ENCODE peak calls at places on chromosomes 13 and 19, in six cellular contexts. One of them, this sample, is unnamed.

GRCh38 chr19:22604571-22605274 is 29.4 kb upstream of the ZNF492 start:
- DNase-seq in lower leg skin: peak; percentile 4
- DNase-seq in cardiac muscle cell: no peak
- DNase-seq in activated B cell treated with CpG ODN at 0.5 μM for 24 hours: no peak
- DNase-seq in MCF 10A: no peak
- DNase-seq in AG04449: no peak
- DNase-seq in this sample: no peak

GRCh38 chr13:27034678-27035111 is 136.9 kb downstream of the USP12 start:
- DNase-seq in lower leg skin: no peak
- DNase-seq in cardiac muscle cell: peak; percentile 25
- DNase-seq in activated B cell treated with CpG ODN at 0.5 μM for 24 hours: no peak
- DNase-seq in MCF 10A: no peak
- DNase-seq in AG04449: no peak
- DNase-seq in this sample: no peak

GRCh38 chr13:102800145-102801041 is 1.5 kb downstream of the BIVM start:
- DNase-seq in lower leg skin: peak; percentile 60
- DNase-seq in cardiac muscle cell: peak; percentile 86
- DNase-seq in activated B cell treated with CpG ODN at 0.5 μM for 24 hours: peak; percentile 79
- DNase-seq in MCF 10A: peak; percentile 83
- DNase-seq in AG04449: no peak
- DNase-seq in this sample: peak; percentile 46

GRCh38 chr13:23428183-23428528 is 5.3 kb downstream of the SACS start:
- DNase-seq in lower leg skin: no peak
- DNase-seq in cardiac muscle cell: peak; percentile 59
- DNase-seq in activated B cell treated with CpG ODN at 0.5 μM for 24 hours: no peak
- DNase-seq in MCF 10A: no peak
- DNase-seq in AG04449: no peak
- DNase-seq in this sample: no peak

GRCh38 chr19:1864480-1865171 is 1.2 kb upstream of the KLF16 start:
- DNase-seq in lower leg skin: no peak
- DNase-seq in cardiac muscle cell: peak; percentile 67
- DNase-seq in activated B cell treated with CpG ODN at 0.5 μM for 24 hours: peak; percentile 75
- DNase-seq in MCF 10A: peak; percentile 77
- DNase-seq in AG04449: no peak
- DNase-seq in this sample: no peak

GRCh38 chr13:114010401-114011101 is 36.7 kb upstream of the C13orf46 start:
- DNase-seq in lower leg skin: no peak
- DNase-seq in cardiac muscle cell: no peak
- DNase-seq in activated B cell treated with CpG ODN at 0.5 μM for 24 hours: no peak
- DNase-seq in MCF 10A: no peak
- DNase-seq in AG04449: no peak
- DNase-seq in this sample: no peak

GRCh38 chr13:57632276-57633140 is 964 bp downstream of the PCDH17 start:
- DNase-seq in lower leg skin: no peak
- DNase-seq in cardiac muscle cell: peak; percentile 12
- DNase-seq in activated B cell treated with CpG ODN at 0.5 μM for 24 hours: no peak
- DNase-seq in MCF 10A: no peak
- DNase-seq in AG04449: no peak
- DNase-seq in this sample: no peak

GRCh38 chr19:55146648-55147218 is 2.3 kb downstream of the TNNT1 start:
- DNase-seq in lower leg skin: no peak
- DNase-seq in cardiac muscle cell: no peak
- DNase-seq in activated B cell treated with CpG ODN at 0.5 μM for 24 hours: no peak
- DNase-seq in MCF 10A: peak; percentile 61
- DNase-seq in AG04449: no peak
- DNase-seq in this sample: no peak

GRCh38 chr13:21672811-21673591 is 2.1 kb downstream of the FGF9 start:
- DNase-seq in lower leg skin: no peak
- DNase-seq in cardiac muscle cell: no peak
- DNase-seq in activated B cell treated with CpG ODN at 0.5 μM for 24 hours: no peak
- DNase-seq in MCF 10A: no peak
- DNase-seq in AG04449: no peak
- DNase-seq in this sample: no peak

GRCh38 chr19:44707794-44708193 is 8.8 kb downstream of the CEACAM16 start:
- DNase-seq in lower leg skin: no peak
- DNase-seq in cardiac muscle cell: no peak
- DNase-seq in activated B cell treated with CpG ODN at 0.5 μM for 24 hours: no peak
- DNase-seq in MCF 10A: no peak
- DNase-seq in AG04449: no peak
- DNase-seq in this sample: no peak

GRCh38 chr19:12913871-12914690 is 5.0 kb downstream of the SYCE2 start:
- DNase-seq in lower leg skin: peak; percentile 47
- DNase-seq in cardiac muscle cell: peak; percentile 75
- DNase-seq in activated B cell treated with CpG ODN at 0.5 μM for 24 hours: no peak
- DNase-seq in MCF 10A: no peak
- DNase-seq in AG04449: no peak
- DNase-seq in this sample: no peak

GRCh38 chr13:99614465-99614885 is 113.2 kb downstream of the TM9SF2 start:
- DNase-seq in lower leg skin: no peak
- DNase-seq in cardiac muscle cell: peak; percentile 38
- DNase-seq in activated B cell treated with CpG ODN at 0.5 μM for 24 hours: no peak
- DNase-seq in MCF 10A: peak; percentile 85
- DNase-seq in AG04449: no peak
- DNase-seq in this sample: no peak

GRCh38 chr13:29573190-29573589 is 22.3 kb downstream of the SLC7A1 start:
- DNase-seq in lower leg skin: peak; percentile 72
- DNase-seq in cardiac muscle cell: peak; percentile 39
- DNase-seq in activated B cell treated with CpG ODN at 0.5 μM for 24 hours: no peak
- DNase-seq in MCF 10A: no peak
- DNase-seq in AG04449: no peak
- DNase-seq in this sample: no peak
- TF ChIP-seq CTCF in lower leg skin: no peak
- TF ChIP-seq CTCF in cardiac muscle cell: no peak
- TF ChIP-seq CTCF in activated B cell treated with CpG ODN at 0.5 μM for 24 hours: no peak
- TF ChIP-seq CTCF in MCF 10A: no peak
- TF ChIP-seq CTCF in AG04449: no peak
- TF ChIP-seq CTCF in this sample: no peak

DNA sequence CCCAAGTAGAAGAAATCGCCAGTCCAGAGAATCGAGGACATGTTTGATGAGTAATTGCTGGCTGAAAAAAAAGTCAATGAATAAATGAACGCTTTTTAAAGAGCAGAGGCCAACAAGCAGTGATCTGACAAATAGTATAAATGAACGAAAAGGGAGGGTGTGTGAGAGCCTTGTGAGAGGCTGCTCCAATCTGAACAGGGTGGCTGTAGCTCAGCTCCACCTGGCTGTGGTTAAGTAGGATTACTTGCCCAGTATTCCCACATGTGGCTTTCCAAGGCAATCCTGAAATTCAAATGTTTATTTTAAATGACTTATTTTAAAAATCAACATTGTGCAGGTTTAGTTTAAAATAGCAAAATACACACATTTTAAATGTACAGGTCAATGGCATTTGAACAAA is 117.0 kb downstream of the TSHZ3 start:
- DNase-seq in lower leg skin: no peak
- DNase-seq in cardiac muscle cell: no peak
- DNase-seq in activated B cell treated with CpG ODN at 0.5 μM for 24 hours: no peak
- DNase-seq in MCF 10A: no peak
- DNase-seq in AG04449: no peak
- DNase-seq in this sample: no peak
- TF ChIP-seq CTCF in lower leg skin: no peak
- TF ChIP-seq CTCF in cardiac muscle cell: no peak
- TF ChIP-seq CTCF in activated B cell treated with CpG ODN at 0.5 μM for 24 hours: no peak
- TF ChIP-seq CTCF in MCF 10A: no peak
- TF ChIP-seq CTCF in AG04449: no peak
- TF ChIP-seq CTCF in this sample: peak; percentile 15

DNA sequence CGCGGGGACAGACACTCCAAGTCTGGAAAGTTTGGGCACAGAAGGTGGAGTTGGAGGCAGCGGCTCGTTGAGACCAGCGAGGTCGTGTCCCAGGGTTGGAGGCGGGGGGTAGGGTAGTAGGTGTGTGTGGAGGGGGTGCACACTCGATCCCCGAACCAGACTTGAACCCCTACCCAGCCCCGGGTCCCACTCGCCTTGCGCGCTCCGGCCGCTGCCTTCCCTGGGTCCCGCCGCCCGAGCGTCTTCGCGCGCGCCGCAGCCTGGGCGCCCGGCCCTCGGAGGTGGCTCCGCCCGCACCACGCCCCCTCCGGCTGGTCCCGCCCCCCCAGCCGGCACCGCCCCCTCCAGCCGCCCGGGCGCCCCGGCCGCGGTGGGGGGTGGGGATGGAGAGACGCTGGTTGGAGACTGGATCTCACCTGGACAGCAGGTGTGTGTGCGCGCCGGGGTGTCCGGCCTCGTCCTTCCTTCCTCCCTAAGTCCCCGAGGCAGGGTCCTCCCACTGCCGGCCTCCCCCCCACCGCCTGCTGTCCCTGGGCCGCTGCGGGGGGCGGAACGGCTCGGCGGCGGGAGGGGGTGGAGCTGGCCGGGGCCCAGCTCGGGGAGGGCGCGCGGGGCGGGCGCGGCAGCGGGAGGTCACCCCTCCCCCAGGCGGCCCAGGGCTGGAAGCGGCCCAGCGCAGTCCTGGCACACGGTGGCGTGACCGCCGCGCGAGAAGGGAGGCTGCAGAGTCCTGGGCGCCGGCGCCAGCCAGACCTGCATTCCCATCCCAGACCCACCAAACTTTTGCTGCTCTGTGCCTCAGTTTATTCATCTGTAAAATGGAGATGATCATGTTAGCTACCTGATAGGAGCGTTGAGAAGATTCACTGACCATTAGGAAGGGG is at the start of gene KANK2:
- DNase-seq in lower leg skin: peak; percentile 64
- DNase-seq in cardiac muscle cell: peak; percentile 85
- DNase-seq in activated B cell treated with CpG ODN at 0.5 μM for 24 hours: peak; percentile 83
- DNase-seq in MCF 10A: peak; percentile 84
- DNase-seq in AG04449: no peak
- DNase-seq in this sample: no peak
- TF ChIP-seq CTCF in lower leg skin: no peak
- TF ChIP-seq CTCF in cardiac muscle cell: no peak
- TF ChIP-seq CTCF in activated B cell treated with CpG ODN at 0.5 μM for 24 hours: no peak
- TF ChIP-seq CTCF in MCF 10A: no peak
- TF ChIP-seq CTCF in AG04449: no peak
- TF ChIP-seq CTCF in this sample: no peak

GRCh38 chr19:19028526-19028925 is 4.8 kb downstream of the SUGP2 start:
- DNase-seq in lower leg skin: no peak
- DNase-seq in cardiac muscle cell: no peak
- DNase-seq in activated B cell treated with CpG ODN at 0.5 μM for 24 hours: no peak
- DNase-seq in MCF 10A: no peak
- DNase-seq in AG04449: no peak
- DNase-seq in this sample: no peak

GRCh38 chr19:19027228-19027627 is 6.1 kb downstream of the SUGP2 start:
- DNase-seq in lower leg skin: no peak
- DNase-seq in cardiac muscle cell: no peak
- DNase-seq in activated B cell treated with CpG ODN at 0.5 μM for 24 hours: no peak
- DNase-seq in MCF 10A: no peak
- DNase-seq in AG04449: no peak
- DNase-seq in this sample: no peak

GRCh38 chr19:19022380-19022961 is 10.8 kb downstream of the SUGP2 start:
- DNase-seq in lower leg skin: no peak
- DNase-seq in cardiac muscle cell: no peak
- DNase-seq in activated B cell treated with CpG ODN at 0.5 μM for 24 hours: no peak
- DNase-seq in MCF 10A: no peak
- DNase-seq in AG04449: no peak
- DNase-seq in this sample: no peak

GRCh38 chr19:19021115-19021514 is 12.2 kb downstream of the SUGP2 start:
- DNase-seq in lower leg skin: no peak
- DNase-seq in cardiac muscle cell: peak; percentile 29
- DNase-seq in activated B cell treated with CpG ODN at 0.5 μM for 24 hours: no peak
- DNase-seq in MCF 10A: peak; percentile 14
- DNase-seq in AG04449: no peak
- DNase-seq in this sample: no peak

GRCh38 chr19:19026299-19026971 is 6.9 kb downstream of the SUGP2 start:
- DNase-seq in lower leg skin: no peak
- DNase-seq in cardiac muscle cell: no peak
- DNase-seq in activated B cell treated with CpG ODN at 0.5 μM for 24 hours: no peak
- DNase-seq in MCF 10A: no peak
- DNase-seq in AG04449: no peak
- DNase-seq in this sample: no peak
- TF ChIP-seq CTCF in lower leg skin: no peak
- TF ChIP-seq CTCF in cardiac muscle cell: no peak
- TF ChIP-seq CTCF in activated B cell treated with CpG ODN at 0.5 μM for 24 hours: no peak
- TF ChIP-seq CTCF in MCF 10A: no peak
- TF ChIP-seq CTCF in AG04449: no peak
- TF ChIP-seq CTCF in this sample: peak; percentile 21

DNA sequence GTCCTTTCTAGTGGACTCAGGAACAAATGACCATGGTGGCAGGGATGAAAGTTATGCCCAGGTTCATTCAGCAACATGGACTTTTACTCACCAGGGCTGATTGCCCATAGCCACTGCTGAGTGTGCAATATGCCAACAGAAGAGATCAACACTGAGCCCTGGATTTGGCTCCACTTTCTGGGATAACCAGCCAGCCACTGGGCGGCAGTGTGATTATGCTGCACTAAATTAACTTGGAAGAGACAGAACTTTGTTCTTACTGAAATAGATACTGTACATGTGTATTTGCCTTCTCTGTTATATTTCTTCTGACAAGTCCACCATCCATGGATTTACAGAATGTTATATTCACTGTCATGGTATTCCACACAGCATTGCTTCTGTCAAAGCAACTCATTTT is 257.4 kb downstream of the TDRD3 start:
- DNase-seq in lower leg skin: no peak
- DNase-seq in cardiac muscle cell: peak; percentile 36
- DNase-seq in activated B cell treated with CpG ODN at 0.5 μM for 24 hours: no peak
- DNase-seq in MCF 10A: peak; percentile 65
- DNase-seq in AG04449: no peak
- DNase-seq in this sample: no peak
- TF ChIP-seq CTCF in lower leg skin: no peak
- TF ChIP-seq CTCF in cardiac muscle cell: peak; percentile 56
- TF ChIP-seq CTCF in activated B cell treated with CpG ODN at 0.5 μM for 24 hours: no peak
- TF ChIP-seq CTCF in MCF 10A: peak; percentile 62
- TF ChIP-seq CTCF in AG04449: no peak
- TF ChIP-seq CTCF in this sample: peak; percentile 2

GRCh38 chr19:14979498-14980255 is at the start of gene SLC1A6:
- DNase-seq in lower leg skin: no peak
- DNase-seq in cardiac muscle cell: no peak
- DNase-seq in activated B cell treated with CpG ODN at 0.5 μM for 24 hours: no peak
- DNase-seq in MCF 10A: no peak
- DNase-seq in AG04449: no peak
- DNase-seq in this sample: no peak
- TF ChIP-seq CTCF in lower leg skin: no peak
- TF ChIP-seq CTCF in cardiac muscle cell: no peak
- TF ChIP-seq CTCF in activated B cell treated with CpG ODN at 0.5 μM for 24 hours: no peak
- TF ChIP-seq CTCF in MCF 10A: no peak
- TF ChIP-seq CTCF in AG04449: no peak
- TF ChIP-seq CTCF in this sample: no peak

GRCh38 chr19:41646589-41647204 is 19.8 kb upstream of the CEACAM4 start:
- DNase-seq in lower leg skin: no peak
- DNase-seq in cardiac muscle cell: peak; percentile 29
- DNase-seq in activated B cell treated with CpG ODN at 0.5 μM for 24 hours: no peak
- DNase-seq in MCF 10A: peak; percentile 14
- DNase-seq in AG04449: no peak
- DNase-seq in this sample: no peak
- TF ChIP-seq CTCF in lower leg skin: no peak
- TF ChIP-seq CTCF in cardiac muscle cell: peak; percentile 39
- TF ChIP-seq CTCF in activated B cell treated with CpG ODN at 0.5 μM for 24 hours: no peak
- TF ChIP-seq CTCF in MCF 10A: peak; percentile 29
- TF ChIP-seq CTCF in AG04449: peak; percentile 37
- TF ChIP-seq CTCF in this sample: peak; percentile 18

This sample was measured in AG09319.